ENCODE peak calls at places on chromosomes 16 and 17, in eight cellular contexts. B is BE2C; N is heart right ventricle; L is neural crest cell; D is mesothelial cell of epicardium; I is CD8-positive, alpha-beta T cell; X is endothelial cell; H is cardiac muscle cell. F is an unnamed sample.

GRCh38 chr17:77840156-77840555 is 118.3 kb upstream of the TNRC6C start:
- DNase-seq in B (no peak), L (no peak), N (no peak), X (no peak), D (no peak), H (peak), I (no peak), F (no peak)

GRCh38 chr17:43662432-43663141 is 865 bp upstream of the MEOX1 start:
- DNase-seq in B (no peak), H (no peak), N (no peak), L (no peak), D (no peak), I (no peak), X (no peak), F (no peak)

GRCh38 chr16:78364501-78364900 is 265.0 kb downstream of the WWOX start:
- DNase-seq in D (no peak), X (no peak), L (no peak), I (no peak), N (no peak), H (no peak), B (no peak), F (no peak)

GRCh38 chr17:4206945-4207344 is 56.8 kb downstream of the ANKFY1 start:
- DNase-seq in X (no peak), H (no peak), D (no peak), N (no peak), I (no peak), L (no peak), B (no peak), F (no peak)

GRCh38 chr16:65782537-65783290 is 583.8 kb upstream of the CDH5 start:
- DNase-seq in D (no peak), B (no peak), X (no peak), L (no peak), H (peak), I (no peak), N (no peak), F (peak)

GRCh38 chr16:68739964-68740627 is 3.0 kb downstream of the CDH1 start:
- DNase-seq in I (no peak), L (no peak), X (no peak), N (no peak), B (no peak), D (no peak), H (no peak), F (no peak)

GRCh38 chr17:60321336-60322055 is 70.4 kb downstream of the USP32 start:
- DNase-seq in H (no peak), L (no peak), I (no peak), D (no peak), X (no peak), B (no peak), N (no peak), F (no peak)

GRCh38 chr17:31794111-31794510 is 64.9 kb downstream of the COPRS start:
- DNase-seq in I (no peak), H (no peak), L (no peak), B (no peak), N (no peak), X (no peak), D (no peak), F (no peak)

GRCh38 chr16:51151435-51151950 is 423 bp upstream of the SALL1 start:
- DNase-seq in D (no peak), X (peak), H (peak), B (peak), L (peak), N (peak), I (no peak), F (no peak)

GRCh38 chr16:4257646-4258556 is 14.9 kb downstream of the TFAP4 start:
- DNase-seq in B (no peak), I (no peak), X (no peak), D (no peak), L (no peak), N (peak), H (peak), F (no peak)

GRCh38 chr16:3058173-3059030 is 7.0 kb upstream of the IL32 start:
- DNase-seq in I (no peak), D (no peak), N (peak), L (no peak), H (peak), B (peak), X (peak), F (no peak)
- TF ChIP-seq CTCF in I (no peak), D (no peak), N (no peak), L (no peak), H (no peak), B (no peak), X (no peak), F (no peak)

GRCh38 chr16:18789850-18790706 is at the start of gene RPS15A:
- DNase-seq in D (peak), B (peak), L (peak), H (peak), X (peak), N (peak), I (peak), F (peak)
- TF ChIP-seq CTCF in D (no peak), B (no peak), L (no peak), H (no peak), X (no peak), N (no peak), I (no peak), F (no peak)

GRCh38 chr16:31461201-31461920 is 2.1 kb downstream of the ARMC5 start:
- DNase-seq in L (no peak), I (no peak), H (no peak), D (no peak), N (no peak), B (no peak), X (no peak), F (no peak)
- TF ChIP-seq CTCF in L (no peak), I (no peak), H (no peak), D (no peak), N (no peak), B (no peak), X (no peak), F (no peak)

GRCh38 chr16:28195859-28196258 is 15.9 kb downstream of the XPO6 start:
- DNase-seq in H (no peak), B (no peak), N (no peak), I (no peak), D (no peak), X (no peak), L (no peak), F (no peak)

GRCh38 chr16:28191364-28191985 is 20.3 kb downstream of the XPO6 start:
- DNase-seq in X (no peak), B (no peak), D (no peak), N (no peak), I (no peak), L (no peak), H (no peak), F (no peak)

GRCh38 chr16:28193530-28194423 is 18.0 kb downstream of the XPO6 start:
- DNase-seq in D (no peak), I (no peak), B (no peak), X (no peak), H (peak), N (no peak), L (no peak), F (no peak)

GRCh38 chr16:28196331-28196987 is 15.3 kb downstream of the XPO6 start:
- DNase-seq in H (no peak), I (no peak), D (no peak), L (no peak), N (no peak), X (no peak), B (no peak), F (no peak)

DNA sequence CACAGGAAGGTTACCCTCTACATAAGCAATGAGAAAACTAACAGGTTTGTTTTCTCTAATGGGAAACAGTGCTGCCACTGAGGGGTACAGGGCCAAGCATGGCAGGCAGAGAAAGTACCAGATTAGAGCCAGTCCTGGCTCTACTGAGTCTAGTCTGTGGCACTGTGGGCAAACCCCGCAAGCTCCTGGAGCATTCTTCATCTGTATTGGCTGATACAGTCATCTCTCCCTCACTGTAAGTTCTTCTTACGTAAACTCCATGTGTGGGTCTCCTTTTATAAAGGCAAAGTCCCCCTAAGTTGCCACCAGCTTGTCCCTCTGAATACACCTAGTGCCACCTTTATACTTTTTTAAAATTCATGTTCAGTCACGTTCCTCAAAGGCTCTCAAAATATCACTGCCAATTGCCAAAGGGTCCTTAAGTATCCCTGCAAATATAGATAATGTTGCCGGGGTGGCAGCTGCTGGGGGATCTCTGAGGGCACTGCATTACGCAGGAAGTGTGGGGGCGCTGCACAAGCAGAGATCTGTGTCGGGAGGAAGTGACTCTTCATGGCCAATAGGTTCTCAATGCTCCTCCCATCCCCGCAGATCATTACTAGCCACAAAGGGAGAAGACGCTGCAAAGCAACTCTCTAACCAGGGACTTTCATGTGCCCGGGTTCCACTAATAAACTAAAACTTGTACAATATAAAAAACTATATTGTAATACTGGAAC is 18.8 kb downstream of the XPO6 start:
- DNase-seq in D (no peak), B (no peak), H (no peak), I (peak), L (no peak), X (no peak), N (no peak), F (no peak)
- TF ChIP-seq CTCF in D (no peak), B (no peak), H (no peak), I (peak), L (no peak), X (no peak), N (no peak), F (no peak)

GRCh38 chr17:81558941-81559806 is 7.0 kb upstream of the FAAP100 start:
- DNase-seq in H (no peak), I (no peak), L (no peak), D (no peak), X (no peak), B (peak), N (peak), F (no peak)
- TF ChIP-seq CTCF in H (peak), I (no peak), L (no peak), D (no peak), X (no peak), B (peak), N (peak), F (peak)